ENCODE peak calls at places on chromosomes 13 and 19, in ten cellular contexts. One of them, this sample, is unnamed.

GRCh38 chr13:59641758-59642157 is 522.0 kb downstream of the DIAPH3 start:
- DNase-seq in uterus: no peak
- DNase-seq in left ventricle myocardium inferior: no peak
- DNase-seq in dorsolateral prefrontal cortex: no peak
- DNase-seq in AG04450: no peak
- DNase-seq in A549: no peak
- DNase-seq in foreskin fibroblast: no peak
- DNase-seq in heart left ventricle: no peak
- DNase-seq in heart right ventricle: no peak
- DNase-seq in SK-N-SH: no peak
- DNase-seq in this sample: peak; percentile 3

GRCh38 chr19:54493967-54494585 is 8.6 kb upstream of the LAIR2 start:
- DNase-seq in uterus: no peak
- DNase-seq in SK-N-SH: no peak
- DNase-seq in left ventricle myocardium inferior: no peak
- DNase-seq in foreskin fibroblast: no peak
- DNase-seq in heart left ventricle: no peak
- DNase-seq in dorsolateral prefrontal cortex: no peak
- DNase-seq in A549: no peak
- DNase-seq in AG04450: no peak
- DNase-seq in heart right ventricle: no peak
- DNase-seq in this sample: no peak

GRCh38 chr19:38389101-38389925 is 816 bp downstream of the SPRED3 start:
- DNase-seq in heart left ventricle: peak; percentile 53
- DNase-seq in SK-N-SH: peak; percentile 80
- DNase-seq in uterus: no peak
- DNase-seq in heart right ventricle: no peak
- DNase-seq in left ventricle myocardium inferior: no peak
- DNase-seq in dorsolateral prefrontal cortex: no peak
- DNase-seq in A549: peak; percentile 53
- DNase-seq in foreskin fibroblast: peak; percentile 91
- DNase-seq in AG04450: peak; percentile 30
- DNase-seq in this sample: peak; percentile 80

GRCh38 chr13:32117696-32118095 is 86.1 kb downstream of the FRY start:
- DNase-seq in SK-N-SH: no peak
- DNase-seq in heart right ventricle: peak; percentile 71
- DNase-seq in A549: no peak
- DNase-seq in foreskin fibroblast: no peak
- DNase-seq in uterus: no peak
- DNase-seq in AG04450: no peak
- DNase-seq in dorsolateral prefrontal cortex: no peak
- DNase-seq in left ventricle myocardium inferior: peak; percentile 58
- DNase-seq in heart left ventricle: peak; percentile 89
- DNase-seq in this sample: no peak

GRCh38 chr13:50082426-50083283 is 67.4 kb downstream of the KCNRG start:
- DNase-seq in uterus: peak; percentile 60
- DNase-seq in SK-N-SH: peak; percentile 50
- DNase-seq in foreskin fibroblast: peak; percentile 80
- DNase-seq in AG04450: no peak
- DNase-seq in heart left ventricle: peak; percentile 64
- DNase-seq in heart right ventricle: peak; percentile 37
- DNase-seq in A549: peak; percentile 91
- DNase-seq in dorsolateral prefrontal cortex: no peak
- DNase-seq in left ventricle myocardium inferior: peak; percentile 48
- DNase-seq in this sample: peak; percentile 64

GRCh38 chr13:21142766-21143165 is 33.6 kb downstream of the SKA3 start:
- DNase-seq in dorsolateral prefrontal cortex: no peak
- DNase-seq in foreskin fibroblast: no peak
- DNase-seq in AG04450: no peak
- DNase-seq in left ventricle myocardium inferior: no peak
- DNase-seq in heart right ventricle: no peak
- DNase-seq in heart left ventricle: no peak
- DNase-seq in SK-N-SH: no peak
- DNase-seq in uterus: no peak
- DNase-seq in A549: no peak
- DNase-seq in this sample: no peak

GRCh38 chr13:93017493-93018112 is 209.0 kb upstream of the GPC6 start:
- DNase-seq in dorsolateral prefrontal cortex: no peak
- DNase-seq in left ventricle myocardium inferior: no peak
- DNase-seq in heart right ventricle: no peak
- DNase-seq in A549: no peak
- DNase-seq in uterus: no peak
- DNase-seq in SK-N-SH: no peak
- DNase-seq in AG04450: no peak
- DNase-seq in foreskin fibroblast: no peak
- DNase-seq in heart left ventricle: no peak
- DNase-seq in this sample: no peak

GRCh38 chr19:35161434-35161743 is 6.9 kb downstream of the FXYD5 start:
- DNase-seq in A549: no peak
- DNase-seq in AG04450: no peak
- DNase-seq in dorsolateral prefrontal cortex: no peak
- DNase-seq in heart right ventricle: no peak
- DNase-seq in uterus: no peak
- DNase-seq in foreskin fibroblast: no peak
- DNase-seq in left ventricle myocardium inferior: no peak
- DNase-seq in SK-N-SH: no peak
- DNase-seq in heart left ventricle: no peak
- DNase-seq in this sample: no peak

GRCh38 chr19:50745221-50745620 is 22.1 kb downstream of the CLEC11A start:
- DNase-seq in left ventricle myocardium inferior: no peak
- DNase-seq in foreskin fibroblast: no peak
- DNase-seq in heart left ventricle: no peak
- DNase-seq in AG04450: no peak
- DNase-seq in dorsolateral prefrontal cortex: no peak
- DNase-seq in A549: no peak
- DNase-seq in SK-N-SH: no peak
- DNase-seq in uterus: no peak
- DNase-seq in heart right ventricle: no peak
- DNase-seq in this sample: no peak

GRCh38 chr13:50365683-50366391 is 350.6 kb downstream of the KCNRG start:
- DNase-seq in A549: peak; percentile 59
- DNase-seq in heart right ventricle: no peak
- DNase-seq in left ventricle myocardium inferior: no peak
- DNase-seq in dorsolateral prefrontal cortex: no peak
- DNase-seq in SK-N-SH: no peak
- DNase-seq in heart left ventricle: no peak
- DNase-seq in foreskin fibroblast: peak; percentile 43
- DNase-seq in AG04450: no peak
- DNase-seq in uterus: no peak
- DNase-seq in this sample: no peak

GRCh38 chr13:72652681-72653080 is 74.7 kb downstream of the MZT1 start:
- DNase-seq in heart left ventricle: no peak
- DNase-seq in uterus: no peak
- DNase-seq in heart right ventricle: no peak
- DNase-seq in foreskin fibroblast: peak; percentile 0
- DNase-seq in AG04450: no peak
- DNase-seq in A549: no peak
- DNase-seq in dorsolateral prefrontal cortex: no peak
- DNase-seq in left ventricle myocardium inferior: no peak
- DNase-seq in SK-N-SH: no peak
- DNase-seq in this sample: no peak

GRCh38 chr19:51821921-51822716 is 27.2 kb downstream of the FPR3 start:
- DNase-seq in heart left ventricle: no peak
- DNase-seq in dorsolateral prefrontal cortex: no peak
- DNase-seq in SK-N-SH: no peak
- DNase-seq in AG04450: no peak
- DNase-seq in left ventricle myocardium inferior: no peak
- DNase-seq in heart right ventricle: no peak
- DNase-seq in uterus: no peak
- DNase-seq in foreskin fibroblast: peak; percentile 6
- DNase-seq in A549: no peak
- DNase-seq in this sample: no peak

GRCh38 chr19:35490364-35490763 is at the start of gene KRTDAP:
- DNase-seq in foreskin fibroblast: no peak
- DNase-seq in SK-N-SH: no peak
- DNase-seq in heart left ventricle: no peak
- DNase-seq in dorsolateral prefrontal cortex: no peak
- DNase-seq in heart right ventricle: no peak
- DNase-seq in left ventricle myocardium inferior: no peak
- DNase-seq in A549: no peak
- DNase-seq in uterus: no peak
- DNase-seq in AG04450: no peak
- DNase-seq in this sample: no peak

GRCh38 chr19:29422686-29423085 is 103.1 kb upstream of the VSTM2B start:
- DNase-seq in AG04450: no peak
- DNase-seq in heart right ventricle: no peak
- DNase-seq in uterus: no peak
- DNase-seq in foreskin fibroblast: no peak
- DNase-seq in SK-N-SH: no peak
- DNase-seq in dorsolateral prefrontal cortex: no peak
- DNase-seq in heart left ventricle: no peak
- DNase-seq in left ventricle myocardium inferior: no peak
- DNase-seq in A549: no peak
- DNase-seq in this sample: no peak

GRCh38 chr19:10256551-10256950 is 4.5 kb downstream of the MRPL4 start:
- DNase-seq in SK-N-SH: no peak
- DNase-seq in heart left ventricle: no peak
- DNase-seq in heart right ventricle: no peak
- DNase-seq in foreskin fibroblast: no peak
- DNase-seq in A549: no peak
- DNase-seq in uterus: no peak
- DNase-seq in AG04450: no peak
- DNase-seq in dorsolateral prefrontal cortex: no peak
- DNase-seq in left ventricle myocardium inferior: no peak
- DNase-seq in this sample: no peak

GRCh38 chr19:46529622-46530451 is 34.2 kb upstream of the PNMA8B start:
- DNase-seq in left ventricle myocardium inferior: peak; percentile 61
- DNase-seq in heart left ventricle: peak; percentile 67
- DNase-seq in SK-N-SH: peak; percentile 81
- DNase-seq in AG04450: no peak
- DNase-seq in A549: peak; percentile 69
- DNase-seq in uterus: peak; percentile 36
- DNase-seq in dorsolateral prefrontal cortex: peak; percentile 79
- DNase-seq in foreskin fibroblast: peak; percentile 84
- DNase-seq in heart right ventricle: peak; percentile 69
- DNase-seq in this sample: peak; percentile 62
- H3K4me3 ChIP-seq in left ventricle myocardium inferior: no peak overlapping the region
- H3K4me3 ChIP-seq in heart left ventricle: no peak overlapping the region
- H3K4me3 ChIP-seq in SK-N-SH: no peak overlapping the region
- H3K4me3 ChIP-seq in AG04450: no peak overlapping the region
- H3K4me3 ChIP-seq in A549: no peak overlapping the region
- H3K4me3 ChIP-seq in uterus: no peak overlapping the region
- H3K4me3 ChIP-seq in dorsolateral prefrontal cortex: peak overlapping the region; percentile 19
- H3K4me3 ChIP-seq in foreskin fibroblast: no peak overlapping the region
- H3K4me3 ChIP-seq in heart right ventricle: no peak overlapping the region
- H3K4me3 ChIP-seq in this sample: no peak overlapping the region

GRCh38 chr13:71290963-71291937 is 575.8 kb downstream of the DACH1 start:
- DNase-seq in foreskin fibroblast: peak; percentile 11
- DNase-seq in uterus: peak; percentile 26
- DNase-seq in SK-N-SH: no peak
- DNase-seq in AG04450: no peak
- DNase-seq in heart left ventricle: peak; percentile 28
- DNase-seq in left ventricle myocardium inferior: no peak
- DNase-seq in dorsolateral prefrontal cortex: no peak
- DNase-seq in heart right ventricle: peak; percentile 55
- DNase-seq in A549: peak; percentile 73
- DNase-seq in this sample: peak; percentile 39
- H3K4me3 ChIP-seq in foreskin fibroblast: peak overlapping the region; percentile 28
- H3K4me3 ChIP-seq in uterus: peak overlapping the region; percentile 42
- H3K4me3 ChIP-seq in SK-N-SH: no peak overlapping the region
- H3K4me3 ChIP-seq in AG04450: peak overlapping the region; percentile 4
- H3K4me3 ChIP-seq in heart left ventricle: peak overlapping the region; percentile 45
- H3K4me3 ChIP-seq in left ventricle myocardium inferior: peak overlapping the region; percentile 63
- H3K4me3 ChIP-seq in dorsolateral prefrontal cortex: peak overlapping the region; percentile 39
- H3K4me3 ChIP-seq in heart right ventricle: peak overlapping the region; percentile 10
- H3K4me3 ChIP-seq in A549: peak overlapping the region; percentile 46
- H3K4me3 ChIP-seq in this sample: peak overlapping the region; percentile 31

GRCh38 chr13:87678353-87678752 is 7.2 kb downstream of the SLITRK5 start:
- DNase-seq in heart left ventricle: no peak
- DNase-seq in left ventricle myocardium inferior: no peak
- DNase-seq in foreskin fibroblast: no peak
- DNase-seq in AG04450: no peak
- DNase-seq in uterus: no peak
- DNase-seq in heart right ventricle: no peak
- DNase-seq in SK-N-SH: peak; percentile 4
- DNase-seq in A549: no peak
- DNase-seq in dorsolateral prefrontal cortex: no peak
- DNase-seq in this sample: no peak
- H3K4me3 ChIP-seq in heart left ventricle: peak overlapping the region; percentile 39
- H3K4me3 ChIP-seq in left ventricle myocardium inferior: peak overlapping the region; percentile 64
- H3K4me3 ChIP-seq in foreskin fibroblast: no peak overlapping the region
- H3K4me3 ChIP-seq in AG04450: no peak overlapping the region
- H3K4me3 ChIP-seq in uterus: peak overlapping the region; percentile 9
- H3K4me3 ChIP-seq in heart right ventricle: no peak overlapping the region
- H3K4me3 ChIP-seq in SK-N-SH: peak overlapping the region; percentile 46
- H3K4me3 ChIP-seq in A549: peak overlapping the region; percentile 57
- H3K4me3 ChIP-seq in dorsolateral prefrontal cortex: peak overlapping the region; percentile 65
- H3K4me3 ChIP-seq in this sample: no peak overlapping the region

GRCh38 chr13:44092053-44092452 is 212.3 kb downstream of the LACC1 start:
- DNase-seq in AG04450: no peak
- DNase-seq in heart left ventricle: no peak
- DNase-seq in SK-N-SH: no peak
- DNase-seq in heart right ventricle: no peak
- DNase-seq in foreskin fibroblast: no peak
- DNase-seq in uterus: no peak
- DNase-seq in A549: no peak
- DNase-seq in left ventricle myocardium inferior: no peak
- DNase-seq in dorsolateral prefrontal cortex: no peak
- DNase-seq in this sample: no peak

GRCh38 chr13:44084146-44084545 is 204.4 kb downstream of the LACC1 start:
- DNase-seq in heart right ventricle: no peak
- DNase-seq in SK-N-SH: no peak
- DNase-seq in AG04450: no peak
- DNase-seq in dorsolateral prefrontal cortex: no peak
- DNase-seq in uterus: no peak
- DNase-seq in left ventricle myocardium inferior: no peak
- DNase-seq in foreskin fibroblast: no peak
- DNase-seq in heart left ventricle: no peak
- DNase-seq in A549: no peak
- DNase-seq in this sample: no peak

GRCh38 chr13:44086389-44086788 is 206.7 kb downstream of the LACC1 start:
- DNase-seq in heart right ventricle: no peak
- DNase-seq in uterus: no peak
- DNase-seq in AG04450: no peak
- DNase-seq in A549: no peak
- DNase-seq in heart left ventricle: no peak
- DNase-seq in foreskin fibroblast: no peak
- DNase-seq in left ventricle myocardium inferior: no peak
- DNase-seq in dorsolateral prefrontal cortex: no peak
- DNase-seq in SK-N-SH: no peak
- DNase-seq in this sample: no peak

GRCh38 chr13:44088911-44089851 is 209.5 kb downstream of the LACC1 start:
- DNase-seq in left ventricle myocardium inferior: no peak
- DNase-seq in foreskin fibroblast: no peak
- DNase-seq in heart left ventricle: no peak
- DNase-seq in dorsolateral prefrontal cortex: no peak
- DNase-seq in AG04450: no peak
- DNase-seq in heart right ventricle: no peak
- DNase-seq in A549: no peak
- DNase-seq in SK-N-SH: no peak
- DNase-seq in uterus: no peak
- DNase-seq in this sample: no peak

GRCh38 chr13:44088409-44088808 is 208.7 kb downstream of the LACC1 start:
- DNase-seq in uterus: no peak
- DNase-seq in foreskin fibroblast: no peak
- DNase-seq in SK-N-SH: no peak
- DNase-seq in A549: no peak
- DNase-seq in AG04450: no peak
- DNase-seq in left ventricle myocardium inferior: no peak
- DNase-seq in heart left ventricle: no peak
- DNase-seq in dorsolateral prefrontal cortex: no peak
- DNase-seq in heart right ventricle: no peak
- DNase-seq in this sample: no peak
- H3K4me3 ChIP-seq in uterus: no peak overlapping the region
- H3K4me3 ChIP-seq in foreskin fibroblast: no peak overlapping the region
- H3K4me3 ChIP-seq in SK-N-SH: no peak overlapping the region
- H3K4me3 ChIP-seq in A549: no peak overlapping the region
- H3K4me3 ChIP-seq in AG04450: no peak overlapping the region
- H3K4me3 ChIP-seq in left ventricle myocardium inferior: no peak overlapping the region
- H3K4me3 ChIP-seq in heart left ventricle: no peak overlapping the region
- H3K4me3 ChIP-seq in dorsolateral prefrontal cortex: no peak overlapping the region
- H3K4me3 ChIP-seq in heart right ventricle: no peak overlapping the region
- H3K4me3 ChIP-seq in this sample: no peak overlapping the region

GRCh38 chr19:52923782-52924593 is 760 bp upstream of the ZNF888 start:
- DNase-seq in heart right ventricle: peak; percentile 63
- DNase-seq in SK-N-SH: no peak
- DNase-seq in uterus: peak; percentile 38
- DNase-seq in left ventricle myocardium inferior: peak; percentile 51
- DNase-seq in A549: no peak
- DNase-seq in dorsolateral prefrontal cortex: peak; percentile 48
- DNase-seq in foreskin fibroblast: peak; percentile 64
- DNase-seq in AG04450: no peak
- DNase-seq in heart left ventricle: peak; percentile 77
- DNase-seq in this sample: no peak
- H3K4me3 ChIP-seq in heart right ventricle: peak overlapping the region; percentile 60
- H3K4me3 ChIP-seq in SK-N-SH: peak overlapping the region; percentile 65
- H3K4me3 ChIP-seq in uterus: peak overlapping the region; percentile 78
- H3K4me3 ChIP-seq in left ventricle myocardium inferior: peak overlapping the region; percentile 70
- H3K4me3 ChIP-seq in A549: no peak overlapping the region
- H3K4me3 ChIP-seq in dorsolateral prefrontal cortex: peak overlapping the region; percentile 67
- H3K4me3 ChIP-seq in foreskin fibroblast: peak overlapping the region; percentile 89
- H3K4me3 ChIP-seq in AG04450: peak overlapping the region; percentile 75
- H3K4me3 ChIP-seq in heart left ventricle: peak overlapping the region; percentile 63
- H3K4me3 ChIP-seq in this sample: peak overlapping the region; percentile 51